ENCODE peak calls at places on chromosome 6, in eight cellular contexts. A is IMR-90; L is CD8-positive, alpha-beta T cell; G is adipocyte; I is fibroblast of lung; R is cardiac muscle cell; H is endodermal cell; C is naive thymus-derived CD4-positive, alpha-beta T cell. T is an unnamed sample. For H3K4me1 and H3K36me3, the result is how much of the 10 kb centered on the place peaks cover.

GRCh38 chr6:17032595-17033591 is 69.0 kb upstream of the STMND1 start:
- DNase-seq in C (no peak), G (peak), I (peak), A (peak), H (no peak), R (peak), L (no peak), T (no peak)

GRCh38 chr6:35797837-35798526 is 859 bp upstream of the CLPS start:
- DNase-seq in R (no peak), C (no peak), L (no peak), I (no peak), G (no peak), A (no peak), H (peak), T (no peak)

GRCh38 chr6:149221774-149222070 is 95.8 kb upstream of the TAB2 start:
- DNase-seq in C (no peak), R (peak), H (no peak), L (no peak), I (peak), G (no peak), A (peak), T (no peak)

GRCh38 chr6:36639171-36639808 is 39.2 kb upstream of the CDKN1A start:
- DNase-seq in R (peak), L (no peak), C (no peak), H (no peak), A (no peak), I (no peak), G (no peak), T (no peak)

GRCh38 chr6:165847407-165848098 is 184.5 kb upstream of the PDE10A start:
- DNase-seq in H (peak), C (no peak), G (no peak), I (peak), A (peak), R (peak), L (no peak), T (no peak)

GRCh38 chr6:165227644-165228329 is 81.6 kb downstream of the C6orf118 start:
- DNase-seq in R (peak), L (no peak), H (no peak), I (peak), C (no peak), G (no peak), A (no peak), T (no peak)

GRCh38 chr6:142331075-142331551 is 29.3 kb downstream of the ADGRG6 start:
- DNase-seq in L (no peak), G (no peak), A (peak), C (peak), H (no peak), R (peak), I (peak), T (no peak)

GRCh38 chr6:1201547-1202200 is 110.2 kb upstream of the FOXQ1 start:
- DNase-seq in G (no peak), A (no peak), C (no peak), H (peak), I (no peak), L (no peak), R (no peak), T (no peak)

GRCh38 chr6:90079555-90080490 is 185.6 kb downstream of the GJA10 start:
- DNase-seq in C (no peak), I (no peak), H (no peak), A (no peak), L (no peak), R (peak), G (no peak), T (no peak)

GRCh38 chr6:70520575-70520974 is 46.2 kb upstream of the SDHAF4 start:
- DNase-seq in R (peak), G (peak), A (peak), L (no peak), I (peak), H (no peak), C (no peak), T (no peak)

GRCh38 chr6:28769626-28770402 is 154.0 kb downstream of the TRIM27 start:
- DNase-seq in H (peak), R (peak), C (no peak), I (peak), A (peak), G (peak), L (no peak), T (no peak)

GRCh38 chr6:119241124-119241491 is 108.5 kb downstream of the MAN1A1 start:
- DNase-seq in G (peak), R (peak), I (peak), A (peak), H (no peak), C (no peak), L (no peak), T (no peak)

GRCh38 chr6:128275030-128275429 is 245.4 kb downstream of the PTPRK start:
- DNase-seq in R (peak), A (peak), H (no peak), G (peak), C (no peak), L (no peak), I (peak), T (no peak)

GRCh38 chr6:11525468-11526155 is 11.9 kb upstream of the TMEM170B start:
- DNase-seq in H (no peak), L (no peak), R (peak), C (no peak), A (peak), I (no peak), G (peak), T (no peak)

GRCh38 chr6:87473419-87473903 is 687 bp downstream of the SLC35A1 start:
- DNase-seq in C (no peak), A (peak), H (peak), R (peak), I (peak), L (peak), G (peak), T (no peak)

GRCh38 chr6:97294451-97294850 is 11.4 kb upstream of the MMS22L start:
- DNase-seq in H (no peak), I (peak), A (peak), G (no peak), C (no peak), R (peak), L (no peak), T (no peak)

GRCh38 chr6:15763827-15764226 is 101.0 kb upstream of the DTNBP1 start:
- DNase-seq in R (peak), G (peak), A (peak), H (peak), I (peak), L (no peak), C (no peak), T (no peak)

GRCh38 chr6:116492331-116493067 is 18.9 kb upstream of the CALHM5 start:
- DNase-seq in L (no peak), G (no peak), H (no peak), A (no peak), I (peak), C (no peak), R (peak), T (no peak)

GRCh38 chr6:16832027-16832688 is 70.9 kb upstream of the ATXN1 start:
- DNase-seq in R (no peak), G (no peak), L (no peak), H (no peak), C (no peak), A (peak), I (no peak), T (no peak)

GRCh38 chr6:80004199-80005072 is at the start of gene TTK:
- DNase-seq in C (peak), H (peak), G (peak), A (peak), R (peak), L (peak), I (peak), T (peak)

GRCh38 chr6:68196645-68197044 is 438.4 kb upstream of the ADGRB3 start:
- DNase-seq in A (no peak), H (no peak), C (no peak), G (peak), L (no peak), I (peak), R (peak), T (peak)

GRCh38 chr6:122289721-122290501 is 109.5 kb upstream of the HSF2 start:
- DNase-seq in I (peak), C (no peak), L (no peak), A (peak), G (peak), H (peak), R (peak), T (peak)

GRCh38 chr6:17884501-17885039 is 102.9 kb downstream of the KIF13A start:
- DNase-seq in H (no peak), I (peak), L (no peak), R (no peak), A (no peak), C (no peak), G (no peak), T (no peak)

GRCh38 chr6:57265755-57266221 is 43.7 kb upstream of the RAB23 start:
- DNase-seq in I (peak), G (peak), H (no peak), A (peak), L (no peak), C (no peak), R (peak), T (no peak)

GRCh38 chr6:10351678-10352220 is 63.1 kb downstream of the TFAP2A start:
- DNase-seq in I (no peak), H (no peak), A (no peak), G (no peak), L (no peak), R (no peak), C (no peak), T (no peak)

GRCh38 chr6:83221886-83222479 is 28.8 kb downstream of the RWDD2A start:
- DNase-seq in H (no peak), A (peak), R (peak), C (no peak), I (peak), G (peak), L (no peak), T (no peak)

GRCh38 chr6:54248319-54248718 is 59.9 kb upstream of the TINAG start:
- DNase-seq in C (no peak), A (no peak), I (no peak), G (no peak), H (no peak), R (no peak), L (no peak), T (no peak)

GRCh38 chr6:72363844-72364740 is 257.8 kb upstream of the KCNQ5 start:
- DNase-seq in L (no peak), A (peak), I (peak), G (peak), H (no peak), C (no peak), R (peak), T (no peak)

GRCh38 chr6:9540126-9540525 is 874.7 kb downstream of the TFAP2A start:
- DNase-seq in I (peak), H (no peak), C (no peak), A (peak), G (peak), R (peak), L (no peak), T (no peak)

GRCh38 chr6:20564269-20564668 is 30.0 kb downstream of the CDKAL1 start:
- DNase-seq in R (peak), A (peak), I (no peak), G (peak), L (no peak), H (no peak), C (no peak), T (no peak)

GRCh38 chr6:42073287-42073686 is 23.0 kb downstream of the TAF8 start:
- DNase-seq in H (no peak), L (no peak), G (no peak), R (no peak), C (no peak), A (no peak), I (no peak), T (no peak)

GRCh38 chr6:2876210-2877056 is 26.7 kb downstream of the SERPINB9 start:
- DNase-seq in G (peak), A (peak), H (peak), I (peak), C (no peak), L (no peak), R (peak), T (no peak)

GRCh38 chr6:139605350-139605749 is 230.9 kb upstream of the CITED2 start:
- DNase-seq in H (no peak), G (no peak), C (no peak), L (no peak), R (peak), I (peak), A (peak), T (no peak)

GRCh38 chr6:31652925-31653724 is 664 bp upstream of the BAG6 start:
- DNase-seq in A (no peak), C (no peak), L (no peak), G (peak), R (no peak), H (peak), I (peak), T (no peak)

GRCh38 chr6:41500561-41500960 is 45.6 kb upstream of the FOXP4 start:
- DNase-seq in L (no peak), H (no peak), G (no peak), A (no peak), I (no peak), C (no peak), R (no peak), T (no peak)

GRCh38 chr6:81938991-81939773 is 186.7 kb upstream of the TENT5A start:
- DNase-seq in C (no peak), A (peak), L (no peak), G (peak), I (peak), R (peak), H (no peak), T (no peak)

GRCh38 chr6:33295621-33296369 is 2.9 kb downstream of the RGL2 start:
- DNase-seq in H (no peak), L (no peak), G (no peak), A (no peak), I (no peak), C (no peak), R (no peak), T (no peak)

GRCh38 chr6:6474170-6474920 is 114.2 kb upstream of the LY86 start:
- DNase-seq in C (no peak), A (no peak), L (no peak), R (no peak), H (no peak), G (no peak), I (no peak), T (no peak)

GRCh38 chr6:84035484-84035883 is 1.9 kb downstream of the MRAP2 start:
- DNase-seq in L (no peak), I (no peak), R (no peak), H (peak), A (no peak), C (no peak), G (no peak), T (no peak)

DNA sequence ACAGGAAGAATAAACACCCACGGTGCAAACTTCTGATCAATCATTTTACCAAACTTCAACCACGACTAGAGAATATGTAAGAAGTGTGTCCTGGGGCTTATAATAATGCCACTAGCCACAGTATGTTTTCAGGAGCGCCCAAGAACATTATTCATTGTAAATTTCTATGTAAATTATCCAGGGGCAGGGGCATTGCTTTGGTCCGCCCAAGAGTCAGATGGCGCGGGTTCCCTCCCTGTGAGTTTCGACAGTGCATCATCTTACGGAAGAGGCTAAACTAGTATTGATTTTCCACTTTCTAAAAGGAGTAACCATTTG is 10.6 kb upstream of the POU3F2 start:
- DNase-seq in L (no peak), G (no peak), C (no peak), A (no peak), I (peak), R (no peak), H (no peak), T (no peak)
- H3K4me3 ChIP-seq in L (no peak), G (peak), C (no peak), A (no peak), I (no peak), R (peak), H (peak), T (peak)

GRCh38 chr6:25038992-25039391 is 103.2 kb upstream of the RIPOR2 start:
- DNase-seq in H (no peak), R (no peak), L (no peak), C (no peak), I (no peak), A (no peak), G (no peak), T (no peak)

GRCh38 chr6:25042984-25043725 is 107.4 kb upstream of the RIPOR2 start:
- DNase-seq in C (no peak), R (no peak), H (no peak), I (no peak), A (no peak), L (no peak), G (no peak), T (no peak)

GRCh38 chr6:25038300-25038699 is 102.5 kb upstream of the RIPOR2 start:
- DNase-seq in G (no peak), A (no peak), C (no peak), H (no peak), R (no peak), L (no peak), I (no peak), T (no peak)

GRCh38 chr6:25041676-25042598 is 106.2 kb upstream of the RIPOR2 start:
- DNase-seq in G (no peak), C (peak), A (no peak), H (peak), L (no peak), R (no peak), I (no peak), T (no peak)

GRCh38 chr6:25042599-25042936 is 106.8 kb upstream of the RIPOR2 start:
- DNase-seq in G (no peak), A (no peak), R (no peak), H (no peak), I (no peak), C (no peak), L (no peak), T (no peak)
- H3K4me1 ChIP-seq in G (under half), A (under half), R (under half), H (under half), I (under half), C (under half), L (under half), T (under half)

GRCh38 chr6:52511163-52511562 is 65.7 kb downstream of the TRAM2 start:
- DNase-seq in R (no peak), C (no peak), G (no peak), A (no peak), L (no peak), H (no peak), I (no peak), T (no peak)
- H3K36me3 ChIP-seq in R (under half), C (under half), G (half or more), A (half or more), L (under half), H (under half), I (under half), T (under half)

GRCh38 chr6:154230910-154231595 is 125.5 kb downstream of the IPCEF1 start:
- DNase-seq in L (no peak), G (no peak), I (no peak), A (no peak), H (no peak), R (no peak), C (no peak), T (no peak)
- H3K4me3 ChIP-seq in L (peak), G (no peak), I (no peak), A (no peak), H (no peak), R (no peak), C (peak), T (no peak)

T was measured in iPS DF 6.9.